ENCODE peak calls at places on chromosomes 3 and 15, in ten cellular contexts. O is OCI-LY7, S is ovary, R is stomach, V is Panc1, I is body of pancreas, U is AG09309, C is transverse colon, Q is GM23338, H is astrocyte of the spinal cord. A is an unnamed sample.

GRCh38 chr3:72657666-72658065 is 190.6 kb downstream of the SHQ1 start:
- DNase-seq in Q (no peak), R (no peak), I (no peak), V (no peak), U (no peak), O (no peak), S (no peak), C (no peak), H (peak), A (peak)

GRCh38 chr3:118544458-118544857 is 490.2 kb downstream of the IGSF11 start:
- DNase-seq in V (no peak), I (no peak), H (no peak), O (no peak), Q (peak), S (no peak), R (no peak), C (peak), U (no peak), A (no peak)

GRCh38 chr3:143627336-143627735 is 220.9 kb downstream of the SLC9A9 start:
- DNase-seq in Q (no peak), R (no peak), H (peak), C (no peak), O (no peak), V (no peak), I (no peak), U (no peak), S (no peak), A (no peak)

GRCh38 chr3:67947808-67948508 is 293.5 kb upstream of the SUCLG2 start:
- DNase-seq in U (no peak), S (no peak), C (no peak), I (peak), Q (peak), R (no peak), H (no peak), V (no peak), O (peak), A (no peak)

GRCh38 chr3:72247645-72248388 is 462.9 kb upstream of the PROK2 start:
- DNase-seq in O (no peak), R (peak), Q (no peak), C (no peak), H (no peak), U (no peak), S (peak), I (peak), V (no peak), A (no peak)

GRCh38 chr15:87949214-87949933 is 307.2 kb downstream of the NTRK3 start:
- DNase-seq in S (no peak), C (no peak), Q (no peak), H (no peak), O (no peak), I (no peak), V (no peak), U (no peak), R (no peak), A (no peak)

GRCh38 chr15:74392402-74392876 is 25.0 kb upstream of the CYP11A1 start:
- DNase-seq in V (no peak), S (no peak), U (no peak), R (no peak), H (no peak), I (no peak), C (no peak), Q (no peak), O (no peak), A (no peak)

GRCh38 chr3:16467368-16467767 is 46.1 kb downstream of the RFTN1 start:
- DNase-seq in Q (peak), R (no peak), U (no peak), O (no peak), I (no peak), S (no peak), C (no peak), V (no peak), H (no peak), A (no peak)

GRCh38 chr15:90851945-90852344 is 16.4 kb upstream of the FURIN start:
- DNase-seq in Q (no peak), O (peak), U (no peak), V (no peak), I (no peak), R (no peak), S (no peak), H (no peak), C (no peak), A (no peak)

GRCh38 chr3:10234526-10235230 is 13.6 kb upstream of the TATDN2 start:
- DNase-seq in C (no peak), S (no peak), V (no peak), U (no peak), Q (peak), O (no peak), I (no peak), H (no peak), R (no peak), A (no peak)

GRCh38 chr3:188918086-188918485 is 253.7 kb upstream of the TPRG1 start:
- DNase-seq in Q (no peak), O (no peak), H (no peak), C (no peak), S (no peak), R (no peak), U (no peak), I (no peak), V (no peak), A (no peak)

GRCh38 chr3:149553781-149554451 is 79.4 kb downstream of the TM4SF4 start:
- DNase-seq in V (no peak), Q (no peak), H (peak), U (peak), R (no peak), C (peak), I (peak), S (peak), O (no peak), A (peak)

GRCh38 chr3:183584246-183584913 is 28.9 kb upstream of the KLHL6 start:
- DNase-seq in O (peak), H (peak), Q (no peak), I (no peak), S (peak), V (no peak), R (no peak), C (peak), U (no peak), A (no peak)

GRCh38 chr15:74441248-74441939 is 7.6 kb upstream of the SEMA7A start:
- DNase-seq in C (no peak), S (peak), V (no peak), U (no peak), R (no peak), O (no peak), H (no peak), Q (peak), I (no peak), A (no peak)

GRCh38 chr3:119401502-119402440 is 61.6 kb downstream of the TMEM39A start:
- DNase-seq in S (no peak), U (no peak), C (no peak), Q (peak), R (no peak), O (peak), V (no peak), I (no peak), H (no peak), A (no peak)

GRCh38 chr3:138348107-138348949 is at the start of gene MRAS:
- DNase-seq in R (peak), O (no peak), V (no peak), S (peak), Q (peak), H (peak), C (peak), U (peak), I (peak), A (no peak)

GRCh38 chr3:14479591-14479990 is 60.6 kb downstream of the GRIP2 start:
- DNase-seq in O (no peak), C (no peak), H (no peak), R (no peak), I (no peak), S (peak), Q (no peak), U (no peak), V (no peak), A (no peak)

GRCh38 chr3:194565597-194566190 is 67.5 kb downstream of the TMEM44 start:
- DNase-seq in H (peak), C (no peak), I (no peak), S (no peak), U (peak), V (no peak), O (no peak), R (no peak), Q (peak), A (no peak)

GRCh38 chr15:40763801-40764765 is at the start of gene GCHFR:
- DNase-seq in H (peak), O (peak), C (peak), Q (peak), V (no peak), I (peak), S (peak), R (peak), U (no peak), A (no peak)

GRCh38 chr3:75048650-75049049 is 434.2 kb upstream of the CNTN3 start:
- DNase-seq in I (no peak), S (no peak), H (no peak), V (no peak), U (no peak), C (no peak), Q (no peak), R (no peak), O (no peak), A (no peak)

GRCh38 chr15:68924866-68925599 is 5.3 kb upstream of the SPESP1 start:
- DNase-seq in H (peak), C (peak), U (peak), V (peak), O (peak), S (peak), Q (peak), I (peak), R (peak), A (peak)

GRCh38 chr3:99891610-99892285 is 74.1 kb downstream of the CMSS1 start:
- DNase-seq in O (no peak), R (no peak), U (no peak), S (no peak), C (no peak), H (no peak), V (no peak), I (no peak), Q (no peak), A (no peak)

GRCh38 chr3:99896482-99896881 is 78.8 kb downstream of the CMSS1 start:
- DNase-seq in O (no peak), Q (peak), R (no peak), H (no peak), I (no peak), S (no peak), C (no peak), V (no peak), U (no peak), A (no peak)

GRCh38 chr3:99895106-99895705 is 77.5 kb downstream of the CMSS1 start:
- DNase-seq in I (no peak), C (no peak), V (no peak), H (no peak), U (no peak), O (no peak), R (no peak), S (no peak), Q (no peak), A (no peak)

GRCh38 chr3:99895706-99896441 is 78.2 kb downstream of the CMSS1 start:
- DNase-seq in I (no peak), S (no peak), C (no peak), R (no peak), O (no peak), Q (no peak), H (peak), U (peak), V (peak), A (no peak)

DNA sequence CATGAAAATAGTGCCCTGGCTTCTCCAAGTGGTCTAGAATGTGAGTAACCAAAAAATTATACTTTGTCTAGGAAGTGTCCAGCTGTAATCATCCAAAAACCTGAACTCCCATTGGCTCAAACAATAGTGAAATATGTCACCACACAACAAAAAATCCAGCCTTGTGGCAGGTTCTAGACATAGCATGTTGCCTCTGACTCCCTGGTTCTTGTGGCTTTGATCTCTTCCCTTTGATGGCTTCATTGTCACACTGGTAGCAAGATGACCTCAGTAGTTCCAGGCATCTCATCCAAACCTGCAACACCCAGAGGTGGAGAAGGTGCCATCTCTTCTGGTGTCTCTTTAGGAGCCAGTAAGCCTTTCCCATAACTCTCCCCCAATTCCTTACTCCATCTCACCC is 74.7 kb downstream of the CMSS1 start:
- DNase-seq in V (no peak), C (no peak), O (no peak), H (no peak), I (no peak), S (no peak), Q (no peak), R (no peak), U (no peak), A (no peak)
- TF ChIP-seq CTCF in V (no peak), C (no peak), O (no peak), H (no peak), I (no peak), S (no peak), Q (no peak), R (no peak), U (no peak), A (no peak)

GRCh38 chr15:62067448-62068044 is 769 bp downstream of the C2CD4A start:
- DNase-seq in H (no peak), R (peak), C (peak), I (peak), O (no peak), U (no peak), Q (peak), S (peak), V (no peak), A (no peak)
- H3K4me3 ChIP-seq in H (peak), R (peak), C (peak), I (peak), O (peak), U (peak), Q (peak), S (peak), V (peak), A (peak)

GRCh38 chr3:44114142-44114541 is 127.5 kb upstream of the TOPAZ1 start:
- DNase-seq in R (peak), H (no peak), V (no peak), C (peak), S (no peak), Q (peak), O (peak), I (peak), U (no peak), A (no peak)
- TF ChIP-seq CTCF in R (no peak), H (peak), V (peak), C (peak), S (no peak), Q (peak), O (peak), I (peak), U (peak), A (peak)

GRCh38 chr15:47861186-47861585 is 143.9 kb downstream of the SEMA6D start:
- DNase-seq in V (no peak), Q (no peak), R (no peak), U (no peak), C (no peak), O (no peak), H (no peak), S (no peak), I (no peak), A (no peak)
- H3K4me3 ChIP-seq in V (no peak), Q (no peak), R (no peak), U (no peak), C (no peak), O (no peak), H (no peak), S (no peak), I (no peak), A (no peak)

GRCh38 chr15:58558777-58559176 is 127.0 kb downstream of the LIPC start:
- DNase-seq in S (no peak), U (no peak), C (no peak), R (no peak), V (no peak), I (peak), H (no peak), Q (no peak), O (no peak), A (no peak)
- TF ChIP-seq CTCF in S (no peak), U (no peak), C (no peak), R (no peak), V (no peak), I (no peak), H (no peak), Q (no peak), O (no peak), A (no peak)

GRCh38 chr3:127222664-127223063 is 29.7 kb downstream of the PRR23E start:
- DNase-seq in C (no peak), R (no peak), O (no peak), V (no peak), U (no peak), S (no peak), H (no peak), I (no peak), Q (no peak), A (no peak)

GRCh38 chr3:127228866-127229265 is 35.9 kb downstream of the PRR23E start:
- DNase-seq in C (no peak), S (no peak), V (no peak), U (no peak), R (no peak), I (no peak), O (no peak), H (no peak), Q (no peak), A (no peak)

GRCh38 chr3:127224118-127224517 is 31.2 kb downstream of the PRR23E start:
- DNase-seq in R (no peak), I (no peak), O (no peak), U (no peak), C (no peak), Q (no peak), H (no peak), V (no peak), S (no peak), A (no peak)

GRCh38 chr3:127226451-127226850 is 33.5 kb downstream of the PRR23E start:
- DNase-seq in Q (no peak), V (no peak), U (peak), C (no peak), R (no peak), H (no peak), S (no peak), O (no peak), I (no peak), A (no peak)

GRCh38 chr3:127226946-127227842 is 34.3 kb downstream of the PRR23E start:
- DNase-seq in O (no peak), U (no peak), R (no peak), S (no peak), Q (peak), H (no peak), I (no peak), C (no peak), V (no peak), A (no peak)
- H3K4me3 ChIP-seq in O (no peak), U (peak), R (no peak), S (no peak), Q (no peak), H (no peak), I (no peak), C (no peak), V (no peak), A (no peak)

GRCh38 chr15:60626669-60627068 is 147.7 kb upstream of the ICE2 start:
- DNase-seq in Q (no peak), H (no peak), C (no peak), R (no peak), I (no peak), U (no peak), O (no peak), S (no peak), V (no peak), A (no peak)

GRCh38 chr15:60627544-60627943 is 148.6 kb upstream of the ICE2 start:
- DNase-seq in C (no peak), V (no peak), Q (no peak), O (no peak), S (no peak), R (no peak), H (no peak), I (no peak), U (no peak), A (no peak)

GRCh38 chr15:60631620-60632019 is 152.7 kb upstream of the ICE2 start:
- DNase-seq in C (no peak), S (no peak), H (no peak), I (no peak), Q (no peak), U (no peak), V (no peak), O (no peak), R (no peak), A (no peak)

GRCh38 chr15:60620707-60621106 is 141.8 kb upstream of the ICE2 start:
- DNase-seq in H (peak), O (no peak), Q (peak), R (no peak), S (no peak), C (peak), V (no peak), U (peak), I (peak), A (no peak)

DNA sequence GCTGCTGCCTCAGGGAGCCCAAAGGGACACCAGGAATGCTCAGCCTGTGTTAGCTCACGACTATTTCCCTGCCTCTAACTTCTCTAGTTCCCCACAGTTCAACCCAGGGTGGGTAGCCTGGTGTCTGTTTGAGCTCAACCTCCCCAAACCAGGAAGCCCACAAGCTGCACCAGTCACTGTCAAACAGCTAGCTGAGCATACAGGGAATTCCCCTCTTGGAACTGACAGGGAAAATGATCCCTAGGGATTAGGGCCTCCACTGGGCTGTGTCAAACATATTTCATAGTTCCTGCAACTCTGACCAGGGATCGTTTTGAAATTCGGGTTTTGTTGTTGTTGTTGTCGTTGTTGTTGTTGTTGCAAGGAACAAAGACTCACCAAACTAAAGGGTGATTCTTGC is 147.1 kb upstream of the ICE2 start:
- DNase-seq in H (no peak), C (no peak), Q (no peak), O (no peak), R (no peak), I (no peak), S (no peak), U (no peak), V (no peak), A (no peak)
- TF ChIP-seq CTCF in H (no peak), C (no peak), Q (no peak), O (no peak), R (no peak), I (no peak), S (no peak), U (no peak), V (no peak), A (no peak)

A was measured in retinal pigment epithelial cell.